ENCODE peak calls at places on chromosomes 6 and 20, in five cellular contexts. N is H9, V is NCI-H1694 treated with DMSO at 0.1 percent for 48 hours, E is stomach, R is AML-193. Z is an unnamed sample.

GRCh38 chr6:133741375-133741861 is 147.5 kb upstream of the TCF21 start:
- DNase-seq in N (no peak), V (peak; percentile 91), E (no peak), R (no peak), Z (no peak)

GRCh38 chr20:8431538-8432434 is 299.7 kb downstream of the PLCB1 start:
- DNase-seq in N (peak; percentile 38), V (peak; percentile 89), E (no peak), R (no peak), Z (peak; percentile 27)

GRCh38 chr20:38806855-38807655 is 1.6 kb downstream of the PPP1R16B start:
- DNase-seq in N (no peak), V (no peak), E (no peak), R (no peak), Z (no peak)

GRCh38 chr6:136696783-136697364 is 95.4 kb downstream of the MAP3K5 start:
- DNase-seq in N (no peak), V (no peak), E (no peak), R (no peak), Z (no peak)

GRCh38 chr6:34148864-34149810 is 3.2 kb upstream of the GRM4 start:
- DNase-seq in N (peak; percentile 34), V (no peak), E (no peak), R (no peak), Z (no peak)

GRCh38 chr6:144219056-144219685 is 66.0 kb upstream of the UTRN start:
- DNase-seq in N (no peak), V (peak; percentile 46), E (no peak), R (peak; percentile 85), Z (peak; percentile 72)

GRCh38 chr6:116363759-116364158 is 7.0 kb upstream of the DSE start:
- DNase-seq in N (no peak), V (no peak), E (no peak), R (peak; percentile 82), Z (no peak)

GRCh38 chr6:108168501-108168979 is 2.7 kb downstream of the NR2E1 start:
- DNase-seq in N (peak; percentile 67), V (no peak), E (peak; percentile 42), R (no peak), Z (peak; percentile 52)

GRCh38 chr6:8215631-8216030 is 113.3 kb upstream of the EEF1E1 start:
- DNase-seq in N (no peak), V (no peak), E (no peak), R (no peak), Z (no peak)